ENCODE peak calls at places on chromosomes 7 and 10, in ten cellular contexts. G is PC-3, J is stomach, B is fibroblast of lung, H is mucosa of descending colon, W is cardiac muscle cell, N is OCI-LY7, X is uterus, L is spleen, O is adrenal gland. T is an unnamed sample.

GRCh38 chr10:5014936-5015335 is 11.3 kb upstream of the AKR1C2 start:
- DNase-seq in G (peak; percentile 11), J (no peak), B (no peak), H (no peak), W (peak; percentile 41), N (peak; percentile 1), X (no peak), L (no peak), O (peak; percentile 13), T (peak; percentile 51)

GRCh38 chr10:127813290-127813689 is 76.3 kb downstream of the FOXI2 start:
- DNase-seq in G (peak; percentile 30), J (no peak), B (no peak), H (no peak), W (no peak), N (no peak), X (no peak), L (no peak), O (no peak), T (no peak)

GRCh38 chr7:140342732-140343514 is 55.4 kb downstream of the SLC37A3 start:
- DNase-seq in G (peak; percentile 31), J (peak; percentile 31), B (peak; percentile 32), H (no peak), W (peak; percentile 48), N (peak; percentile 63), X (no peak), L (peak; percentile 74), O (peak; percentile 35), T (peak; percentile 30)

GRCh38 chr7:27143022-27143949 is at the start of gene HOXA5:
- DNase-seq in G (no peak), J (peak; percentile 45), B (peak; percentile 100), H (peak; percentile 84), W (peak; percentile 40), N (peak; percentile 48), X (peak; percentile 71), L (peak; percentile 90), O (peak; percentile 93), T (peak; percentile 44)

GRCh38 chr10:132656283-132657126 is 118.9 kb downstream of the INPP5A start:
- DNase-seq in G (no peak), J (no peak), B (no peak), H (no peak), W (no peak), N (no peak), X (no peak), L (peak; percentile 71), O (no peak), T (no peak)

GRCh38 chr7:71193099-71193810 is 61.3 kb downstream of the GALNT17 start:
- DNase-seq in G (no peak), J (no peak), B (no peak), H (no peak), W (no peak), N (no peak), X (no peak), L (no peak), O (no peak), T (no peak)

GRCh38 chr7:139683137-139683871 is 94.5 kb downstream of the HIPK2 start:
- DNase-seq in G (peak; percentile 52), J (no peak), B (peak; percentile 33), H (no peak), W (peak; percentile 68), N (no peak), X (no peak), L (no peak), O (no peak), T (no peak)

GRCh38 chr7:112152186-112152585 is 54.0 kb downstream of the DOCK4 start:
- DNase-seq in G (no peak), J (no peak), B (no peak), H (no peak), W (no peak), N (no peak), X (no peak), L (no peak), O (no peak), T (peak; percentile 48)

GRCh38 chr7:36957620-36958019 is 233.3 kb upstream of the AOAH start:
- DNase-seq in G (no peak), J (no peak), B (no peak), H (no peak), W (no peak), N (no peak), X (no peak), L (no peak), O (no peak), T (no peak)

GRCh38 chr7:33392143-33392542 is 262.8 kb downstream of the BBS9 start:
- DNase-seq in G (peak; percentile 5), J (no peak), B (no peak), H (no peak), W (no peak), N (no peak), X (no peak), L (no peak), O (no peak), T (no peak)

GRCh38 chr7:6162331-6162620 is 110.1 kb downstream of the CYTH3 start:
- DNase-seq in G (no peak), J (no peak), B (no peak), H (no peak), W (no peak), N (no peak), X (no peak), L (no peak), O (peak; percentile 40), T (no peak)

GRCh38 chr10:79483299-79483698 is 29.0 kb upstream of the EIF5AL1 start:
- DNase-seq in G (no peak), J (no peak), B (no peak), H (no peak), W (no peak), N (no peak), X (no peak), L (no peak), O (no peak), T (no peak)

GRCh38 chr7:31979690-31980330 is 90.4 kb downstream of the PDE1C start:
- DNase-seq in G (no peak), J (no peak), B (no peak), H (no peak), W (no peak), N (no peak), X (no peak), L (no peak), O (no peak), T (no peak)

GRCh38 chr10:11435621-11436020 is 175.8 kb downstream of the USP6NL start:
- DNase-seq in G (no peak), J (no peak), B (no peak), H (no peak), W (no peak), N (no peak), X (no peak), L (no peak), O (no peak), T (no peak)

GRCh38 chr10:92573091-92573797 is 649 bp downstream of the IDE start:
- DNase-seq in G (peak; percentile 42), J (peak; percentile 29), B (peak; percentile 47), H (peak; percentile 61), W (peak; percentile 56), N (peak; percentile 40), X (peak; percentile 24), L (peak; percentile 80), O (peak; percentile 57), T (peak; percentile 67)

GRCh38 chr7:79287976-79288375 is 165.5 kb downstream of the MAGI2 start:
- DNase-seq in G (no peak), J (no peak), B (peak; percentile 44), H (no peak), W (peak; percentile 21), N (no peak), X (no peak), L (no peak), O (no peak), T (no peak)

GRCh38 chr10:53839437-53840039 is 961.5 kb downstream of the PCDH15 start:
- DNase-seq in G (peak; percentile 78), J (no peak), B (peak; percentile 69), H (no peak), W (peak; percentile 48), N (peak; percentile 4), X (no peak), L (no peak), O (no peak), T (peak; percentile 31)
- TF ChIP-seq CTCF in G (peak; percentile 71), J (no peak), B (peak; percentile 39), H (peak; percentile 21), W (peak; percentile 41), N (peak; percentile 77), X (peak; percentile 17), L (no peak), O (peak; percentile 42), T (peak; percentile 49)

GRCh38 chr10:125411724-125412123 is 251.4 kb upstream of the CTBP2 start:
- DNase-seq in G (peak; percentile 84), J (no peak), B (peak; percentile 85), H (no peak), W (peak; percentile 36), N (no peak), X (no peak), L (no peak), O (no peak), T (no peak)
- H3K4me1 ChIP-seq in G (peaks cover 16% of the 10 kb centered on the region), J (no peaks in the 10 kb centered on the region), B (peaks cover 3% of the 10 kb centered on the region), H (peaks cover 4% of the 10 kb centered on the region), W (no peaks in the 10 kb centered on the region), N (no peaks in the 10 kb centered on the region), X (no peaks in the 10 kb centered on the region), L (no peaks in the 10 kb centered on the region), O (no peaks in the 10 kb centered on the region), T (no peaks in the 10 kb centered on the region)

DNA sequence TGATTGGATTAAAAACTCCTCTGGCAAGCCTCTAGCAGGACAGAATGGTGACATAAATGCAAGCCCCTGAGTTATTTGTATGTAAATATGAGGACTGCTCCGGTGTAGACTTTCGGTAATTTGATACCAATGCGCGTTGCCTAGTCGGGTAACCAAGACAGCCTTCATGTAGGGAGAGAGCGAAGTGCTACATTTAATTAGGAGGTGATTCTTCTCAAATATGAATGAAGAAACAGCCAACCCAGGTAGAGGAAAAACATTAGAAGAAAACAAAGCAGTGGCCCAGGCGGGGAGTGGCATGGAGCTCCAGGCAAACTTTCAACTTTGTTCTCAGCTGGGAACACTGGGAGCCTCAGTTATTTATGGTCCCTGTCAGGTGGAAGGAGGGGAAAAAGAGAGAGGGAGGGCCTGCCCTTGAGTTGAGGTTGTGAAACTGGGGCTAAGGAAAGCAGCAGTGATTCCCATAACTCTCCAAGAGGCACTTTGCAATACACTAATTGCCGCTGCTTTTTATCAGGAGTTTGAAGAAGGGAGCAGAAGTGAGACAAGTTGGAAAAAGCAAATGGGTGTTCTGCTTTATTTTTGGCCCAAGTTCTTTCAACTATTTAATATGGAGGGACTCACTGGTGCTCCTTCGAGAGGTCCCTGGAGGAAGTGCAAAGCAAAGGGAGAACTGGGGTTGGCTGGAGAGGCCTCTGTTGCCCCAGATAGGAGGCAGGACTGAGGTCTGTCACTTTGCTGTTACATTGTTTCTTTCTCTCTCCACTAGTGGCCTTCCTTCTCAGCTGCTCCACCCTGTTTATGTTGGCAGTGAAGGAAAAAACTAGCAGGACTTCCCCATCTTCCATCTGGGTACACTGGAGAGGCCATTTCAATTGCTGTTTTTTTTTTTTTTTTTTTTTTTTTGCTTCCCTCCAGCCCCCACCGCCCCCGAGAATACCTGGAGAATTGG is 234.6 kb upstream of the CCDC6 start:
- DNase-seq in G (peak; percentile 81), J (no peak), B (peak; percentile 58), H (no peak), W (peak; percentile 56), N (no peak), X (peak; percentile 76), L (no peak), O (peak; percentile 43), T (peak; percentile 71)
- H3K4me3 ChIP-seq in G (peak overlapping the region; percentile 59), J (no peak overlapping the region), B (no peak overlapping the region), H (no peak overlapping the region), W (peak overlapping the region; percentile 63), N (no peak overlapping the region), X (peak overlapping the region; percentile 34), L (no peak overlapping the region), O (no peak overlapping the region), T (peak overlapping the region; percentile 29)

DNA sequence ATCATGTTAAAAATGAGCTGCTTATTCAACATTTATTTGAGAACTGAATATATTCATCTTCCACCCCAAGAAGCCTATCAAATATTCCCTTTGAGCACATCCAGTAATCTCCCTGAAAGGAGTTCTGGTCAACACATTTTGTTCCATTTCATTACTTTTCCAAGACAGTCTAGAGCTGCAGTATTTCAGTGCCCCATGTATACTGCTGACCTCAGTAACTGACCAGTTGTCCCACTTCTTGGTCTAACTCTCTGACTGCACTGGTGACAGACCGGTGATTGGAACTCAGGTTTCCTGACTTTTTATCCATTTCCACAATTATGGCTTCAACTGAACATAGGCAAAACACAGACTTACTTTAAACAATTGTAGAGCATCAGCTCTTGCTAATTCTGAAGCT is 206.8 kb upstream of the NPSR1 start:
- DNase-seq in G (no peak), J (no peak), B (no peak), H (no peak), W (no peak), N (no peak), X (no peak), L (no peak), O (no peak), T (no peak)
- TF ChIP-seq CTCF in G (no peak), J (no peak), B (no peak), H (no peak), W (no peak), N (no peak), X (no peak), L (no peak), O (no peak), T (no peak)

T was measured in A673.